ENCODE peak calls at places on chromosome 10, in five cellular contexts. H is IMR-90; L is right atrium auricular region; F is Panc1; M is stimulated activated CD8-positive, alpha-beta memory T cell treated with anti-CD3 and anti-CD28 coated beads, Interleukin-4, amount 100 ng/mL, for 1 hour. K is an unnamed sample.

GRCh38 chr10:61301560-61301959 is 151.6 kb downstream of the TMEM26 start:
- DNase-seq in H (peak; percentile 26), L (no peak), F (no peak), M (no peak), K (no peak)

GRCh38 chr10:48608279-48608681 is 3.4 kb upstream of the ARHGAP22 start:
- DNase-seq in H (no peak), L (peak; percentile 56), F (peak; percentile 71), M (peak; percentile 0), K (peak; percentile 48)

GRCh38 chr10:117544729-117545140 is 2.2 kb downstream of the EMX2 start:
- DNase-seq in H (no peak), L (no peak), F (no peak), M (no peak), K (no peak)

GRCh38 chr10:33524966-33525365 is 190.5 kb upstream of the NRP1 start:
- DNase-seq in H (peak; percentile 53), L (no peak), F (no peak), M (no peak), K (no peak)

GRCh38 chr10:84329094-84329611 is 764 bp downstream of the CCSER2 start:
- DNase-seq in H (peak; percentile 59), L (no peak), F (no peak), M (peak; percentile 44), K (no peak)

GRCh38 chr10:100327007-100327700 is 2.9 kb downstream of the PKD2L1 start:
- DNase-seq in H (peak; percentile 10), L (no peak), F (no peak), M (no peak), K (peak; percentile 90)

GRCh38 chr10:24873281-24873683 is 79.1 kb downstream of the PRTFDC1 start:
- DNase-seq in H (peak; percentile 95), L (no peak), F (no peak), M (no peak), K (no peak)

GRCh38 chr10:119786117-119786769 is 60.4 kb downstream of the INPP5F start:
- DNase-seq in H (peak; percentile 78), L (no peak), F (no peak), M (no peak), K (no peak)

GRCh38 chr10:110355181-110355831 is 50.6 kb upstream of the SMNDC1 start:
- DNase-seq in H (no peak), L (no peak), F (no peak), M (no peak), K (peak; percentile 58)

GRCh38 chr10:121113385-121113696 is 262.2 kb downstream of the WDR11 start:
- DNase-seq in H (no peak), L (no peak), F (no peak), M (no peak), K (no peak)

GRCh38 chr10:99665304-99665703 is 6.0 kb downstream of the ENTPD7 start:
- DNase-seq in H (no peak), L (no peak), F (no peak), M (no peak), K (no peak)

GRCh38 chr10:124532106-124532641 is 70.6 kb downstream of the LHPP start:
- DNase-seq in H (no peak), L (no peak), F (no peak), M (no peak), K (no peak)

GRCh38 chr10:110447886-110448285 is 49.8 kb upstream of the DUSP5 start:
- DNase-seq in H (no peak), L (no peak), F (no peak), M (no peak), K (no peak)

GRCh38 chr10:110865804-110866482 is 5.8 kb upstream of the PDCD4 start:
- DNase-seq in H (no peak), L (no peak), F (no peak), M (no peak), K (no peak)

GRCh38 chr10:23338155-23338828 is 6.3 kb downstream of the C10orf67 start:
- DNase-seq in H (peak; percentile 67), L (no peak), F (no peak), M (no peak), K (no peak)